ENCODE peak calls at places on chromosome 17, in five cellular contexts. R, P, M, N and X are unnamed samples.
A peak's percentile ranks its signal among the peaks of the same experiment; 100 is the strongest.

GRCh38 chr17:49696233-49696761 is 11.5 kb downstream of the SLC35B1 start:
- DNase-seq in N (peak; percentile 80), P (no peak), M (peak; percentile 17), R (no peak), X (no peak)

GRCh38 chr17:40664582-40665333 is at the start of gene KRT222:
- DNase-seq in P (no peak), R (no peak), M (no peak), N (no peak), X (no peak)

GRCh38 chr17:30021708-30022317 is 80.4 kb downstream of the EFCAB5 start:
- DNase-seq in R (no peak), M (peak; percentile 61), N (peak; percentile 72), P (peak; percentile 36), X (peak; percentile 62)

GRCh38 chr17:19306160-19307111 is 56.1 kb downstream of the B9D1 start:
- DNase-seq in R (peak; percentile 48), P (no peak), N (peak; percentile 80), M (no peak), X (no peak)

GRCh38 chr17:30092886-30093285 is 23.7 kb upstream of the NSRP1 start:
- DNase-seq in N (no peak), R (no peak), M (no peak), P (no peak), X (no peak)

GRCh38 chr17:20010099-20010863 is 1.1 kb downstream of the SPECC1 start:
- DNase-seq in R (peak; percentile 20), P (peak; percentile 62), M (peak; percentile 61), N (peak; percentile 76), X (peak; percentile 95)

GRCh38 chr17:36880506-36880905 is 56.8 kb upstream of the LHX1 start:
- DNase-seq in N (no peak), M (no peak), P (no peak), R (no peak), X (no peak)

GRCh38 chr17:13114601-13115024 is 96.8 kb upstream of the ELAC2 start:
- DNase-seq in P (peak; percentile 45), N (peak; percentile 55), M (peak; percentile 28), R (no peak), X (no peak)

GRCh38 chr17:14302421-14303099 is 1.7 kb downstream of the HS3ST3B1 start:
- DNase-seq in P (peak; percentile 84), N (peak; percentile 89), R (peak; percentile 81), M (peak; percentile 86), X (peak; percentile 75)

GRCh38 chr17:16027708-16028584 is 28.3 kb downstream of the TTC19 start:
- DNase-seq in N (peak; percentile 74), M (peak; percentile 97), R (no peak), P (peak; percentile 32), X (peak; percentile 74)

GRCh38 chr17:78917451-78918307 is 7.5 kb downstream of the TIMP2 start:
- DNase-seq in P (no peak), R (no peak), M (no peak), N (no peak), X (no peak)

GRCh38 chr17:70882504-70882903 is 713.2 kb downstream of the KCNJ2 start:
- DNase-seq in P (no peak), R (no peak), N (no peak), M (no peak), X (no peak)

GRCh38 chr17:32609085-32609484 is 122.3 kb downstream of the CDK5R1 start:
- DNase-seq in P (peak; percentile 45), N (peak; percentile 82), M (no peak), R (peak; percentile 46), X (peak; percentile 19)

GRCh38 chr17:82036634-82037112 is 824 bp downstream of the DCXR start:
- DNase-seq in N (no peak), R (no peak), P (peak; percentile 32), M (no peak), X (no peak)

GRCh38 chr17:82037889-82038195 is 345 bp upstream of the DCXR start:
- DNase-seq in M (no peak), N (no peak), R (no peak), P (no peak), X (no peak)

GRCh38 chr17:82035956-82036633 is 1.4 kb downstream of the DCXR start:
- DNase-seq in N (no peak), M (no peak), R (no peak), P (peak; percentile 40), X (no peak)

GRCh38 chr17:82035488-82035887 is 2.0 kb downstream of the DCXR start:
- DNase-seq in P (no peak), M (no peak), R (no peak), N (no peak), X (no peak)

DNA sequence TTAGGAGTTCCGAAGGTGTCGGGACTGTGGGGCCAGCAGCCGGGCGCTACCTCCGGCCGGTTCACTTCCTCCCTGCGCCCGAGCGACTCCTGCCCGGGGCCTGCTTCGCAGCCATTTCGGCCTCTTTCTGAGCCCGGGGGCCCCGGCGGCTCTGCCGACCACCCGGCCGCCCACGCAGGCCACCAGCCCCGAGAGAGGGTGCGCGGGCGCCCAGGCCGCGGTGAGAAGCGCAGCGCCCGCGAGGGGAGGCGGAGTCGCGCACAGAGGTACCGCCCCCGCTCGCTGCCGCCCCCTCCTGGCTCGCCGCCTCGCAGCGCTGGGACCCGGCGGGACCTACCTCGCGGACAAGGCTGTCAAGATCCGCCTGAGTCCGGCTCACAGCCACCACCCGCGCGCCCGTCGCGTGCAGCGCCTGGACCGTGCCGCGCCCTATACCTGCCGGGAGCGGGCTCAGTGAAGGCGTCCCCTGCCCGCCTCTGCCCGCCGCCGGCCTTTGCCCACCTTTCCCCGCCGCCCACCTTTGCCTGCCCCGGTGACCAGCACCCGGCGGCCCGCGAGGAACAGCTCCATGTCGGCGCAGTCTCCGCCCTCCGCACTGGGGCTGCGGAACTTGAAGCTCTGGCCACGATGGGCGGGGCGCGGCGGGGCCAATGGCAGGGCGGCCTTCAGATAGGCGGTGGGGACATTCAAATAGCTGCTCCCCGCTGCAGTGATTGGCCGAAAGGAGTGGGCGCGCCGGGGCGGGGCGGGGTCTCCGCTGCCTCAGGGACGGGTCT is at the start of gene DCXR:
- DNase-seq in P (peak; percentile 98), M (peak; percentile 90), R (peak; percentile 98), N (peak; percentile 98), X (peak; percentile 97)
- TF ChIP-seq POLR2A in P (peak; percentile 93), M (peak; percentile 60), R (peak; percentile 93), N (peak; percentile 95), X (peak; percentile 90)

DNA sequence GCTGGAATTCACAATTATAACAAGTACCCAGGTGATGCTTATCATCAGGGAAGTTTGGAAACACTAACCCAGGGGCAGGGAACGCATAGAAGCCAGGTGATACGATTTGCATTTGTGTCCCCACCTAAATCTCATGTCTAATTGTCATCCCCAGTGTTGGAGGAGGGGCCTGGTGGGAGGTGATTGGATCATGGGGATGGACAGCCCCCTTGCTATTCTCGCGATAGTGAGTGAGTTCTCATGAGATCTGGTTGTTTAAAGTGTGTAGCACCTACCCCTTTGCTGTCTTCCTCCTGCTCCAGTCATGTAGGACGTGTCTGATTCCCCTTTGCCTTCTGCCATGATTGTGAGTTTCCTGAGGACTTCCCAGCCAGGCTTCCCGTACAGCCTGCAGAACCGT is 276.3 kb downstream of the UTP18 start:
- DNase-seq in R (no peak), P (no peak), M (no peak), N (no peak), X (no peak)
- TF ChIP-seq POLR2A in R (no peak), P (no peak), M (no peak), N (no peak), X (no peak)

GRCh38 chr17:44014437-44015172 is at the start of gene TMEM101:
- DNase-seq in R (peak; percentile 91), N (peak; percentile 93), P (peak; percentile 92), M (peak; percentile 93), X (peak; percentile 96)
- TF ChIP-seq POLR2A in R (peak; percentile 36), N (peak; percentile 42), P (no peak), M (peak; percentile 64), X (peak; percentile 72)

GRCh38 chr17:7393613-7394451 is 493 bp downstream of the PLSCR3 start:
- DNase-seq in N (no peak), R (peak; percentile 51), P (no peak), M (no peak), X (no peak)
- TF ChIP-seq POLR2A in N (no peak), R (no peak), P (no peak), M (no peak), X (no peak)

DNA sequence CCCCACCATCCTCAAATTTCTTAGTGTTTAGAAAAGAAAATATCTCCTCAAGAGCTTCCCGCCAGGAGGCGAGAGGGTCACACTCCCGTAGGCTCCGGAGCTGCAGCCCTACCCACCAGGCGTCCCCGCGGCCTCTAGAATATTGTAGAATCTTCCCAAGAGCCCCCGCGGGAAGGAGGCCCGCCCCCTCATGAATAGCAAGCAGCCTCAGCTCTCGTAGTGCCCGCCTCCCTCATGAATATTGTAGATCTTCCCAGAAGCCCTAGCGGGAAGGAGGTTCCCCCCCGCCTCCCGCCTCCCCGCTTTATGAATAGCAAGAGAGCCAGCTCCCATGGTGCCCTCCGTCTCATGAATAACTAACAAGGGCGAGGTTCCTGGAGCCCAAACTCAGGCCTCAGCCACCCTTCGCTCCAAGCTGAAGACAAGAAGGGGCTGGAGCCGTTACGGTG is at the start of gene FBXO47:
- DNase-seq in P (peak; percentile 91), M (peak; percentile 38), N (no peak), R (peak; percentile 86), X (peak; percentile 60)
- TF ChIP-seq POLR2A in P (no peak), M (no peak), N (no peak), R (peak; percentile 21), X (peak; percentile 37)

GRCh38 chr17:17206913-17207368 is 808 bp upstream of the PLD6 start:
- DNase-seq in R (no peak), N (no peak), M (no peak), P (no peak), X (no peak)

GRCh38 chr17:17208013-17208412 is 1.9 kb upstream of the PLD6 start:
- DNase-seq in N (no peak), M (no peak), R (no peak), P (no peak), X (no peak)

GRCh38 chr17:17205368-17206148 is 575 bp downstream of the PLD6 start:
- DNase-seq in R (peak; percentile 72), M (peak; percentile 21), P (peak; percentile 75), N (peak; percentile 83), X (peak; percentile 72)

GRCh38 chr17:17204635-17205231 is 1.4 kb downstream of the PLD6 start:
- DNase-seq in R (no peak), N (peak; percentile 51), P (no peak), M (no peak), X (no peak)

DNA sequence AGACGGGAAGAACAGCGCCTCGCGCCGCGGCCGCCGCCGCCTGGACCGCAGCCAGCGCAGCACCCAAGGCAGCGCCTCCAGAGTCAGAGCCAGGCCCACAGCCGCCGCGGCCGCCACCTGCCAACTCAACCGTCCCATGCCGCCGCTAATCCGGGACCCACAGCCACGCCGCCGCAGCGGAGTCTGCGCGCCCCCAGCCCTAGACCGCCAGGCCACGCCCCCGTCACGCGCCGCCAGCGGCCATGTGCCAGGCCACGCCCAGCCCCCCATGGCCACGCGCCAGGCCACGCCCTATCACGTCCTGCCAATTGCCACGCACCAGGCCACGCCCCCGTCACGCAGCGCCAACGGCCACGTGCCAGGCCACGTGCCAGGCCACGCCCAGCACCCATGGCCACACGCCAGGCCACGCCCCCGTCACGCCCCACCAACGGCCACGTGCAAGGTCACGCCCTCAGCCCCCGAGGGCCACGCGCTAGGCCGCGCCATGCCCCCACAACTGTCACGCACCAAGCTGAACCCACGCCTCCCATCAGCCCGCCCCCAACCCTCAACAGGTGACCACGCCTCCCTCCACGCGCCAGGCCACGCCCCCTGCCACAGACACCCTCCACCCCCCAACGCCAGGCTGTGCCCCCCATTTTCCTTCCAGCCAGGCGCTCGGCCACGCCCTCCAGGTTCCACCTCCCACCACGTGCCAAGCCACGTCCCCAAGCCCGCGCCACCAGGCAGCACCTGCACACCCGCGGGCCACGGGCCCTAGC is at the start of gene PLD6:
- DNase-seq in M (peak; percentile 39), R (peak; percentile 93), P (peak; percentile 92), N (peak; percentile 95), X (peak; percentile 93)
- TF ChIP-seq POLR2A in M (no peak), R (no peak), P (peak; percentile 42), N (peak; percentile 78), X (peak; percentile 49)

GRCh38 chr17:77899494-77899893 is 59.0 kb upstream of the TNRC6C start:
- DNase-seq in M (no peak), N (no peak), P (no peak), R (no peak), X (no peak)
- TF ChIP-seq POLR2A in M (no peak), N (no peak), P (no peak), R (no peak), X (no peak)